ENCODE peak calls at places on chromosomes 6 and 20, in four cellular contexts. Z, A, F and E are unnamed samples.

GRCh38 chr6:16669227-16669626 is 92.0 kb downstream of the ATXN1 start:
- DNase-seq in Z (peak), A (no peak), F (no peak), E (no peak)

GRCh38 chr6:79374308-79374707 is 139.8 kb upstream of the HMGN3 start:
- DNase-seq in Z (no peak), A (no peak), F (no peak), E (no peak)

GRCh38 chr6:44679906-44680698 is 292.6 kb downstream of the CDC5L start:
- DNase-seq in Z (no peak), A (no peak), F (no peak), E (no peak)

GRCh38 chr20:38658879-38659612 is 57.4 kb downstream of the ARHGAP40 start:
- DNase-seq in Z (peak), A (no peak), F (peak), E (peak)

GRCh38 chr20:15236812-15237211 is 899.4 kb upstream of the FLRT3 start:
- DNase-seq in Z (peak), A (no peak), F (peak), E (peak)

GRCh38 chr6:27839303-27840081 is 72.7 kb downstream of the OR2B2 start:
- DNase-seq in Z (peak), A (no peak), F (no peak), E (no peak)

GRCh38 chr6:42403415-42403814 is 48.3 kb downstream of the TRERF1 start:
- DNase-seq in Z (no peak), A (no peak), F (no peak), E (no peak)

GRCh38 chr6:38131527-38131965 is 312.0 kb downstream of the ZFAND3 start:
- DNase-seq in Z (no peak), A (peak), F (no peak), E (no peak)

GRCh38 chr6:141848029-141848890 is 284.5 kb upstream of the GJE1 start:
- DNase-seq in Z (peak), A (no peak), F (no peak), E (no peak)

GRCh38 chr6:121434037-121434770 is 1.2 kb upstream of the GJA1 start:
- DNase-seq in Z (no peak), A (no peak), F (no peak), E (no peak)

GRCh38 chr6:35463292-35463691 is 4.9 kb upstream of the RPL10A start:
- DNase-seq in Z (no peak), A (no peak), F (no peak), E (no peak)

GRCh38 chr20:53622247-53623114 is 28.8 kb upstream of the ZNF217 start:
- DNase-seq in Z (peak), A (no peak), F (no peak), E (no peak)

GRCh38 chr20:51801220-51801991 is 915 bp downstream of the SALL4 start:
- DNase-seq in Z (no peak), A (no peak), F (peak), E (peak)

GRCh38 chr20:6769953-6770831 is 2.7 kb downstream of the BMP2 start:
- DNase-seq in Z (no peak), A (no peak), F (no peak), E (peak)

DNA sequence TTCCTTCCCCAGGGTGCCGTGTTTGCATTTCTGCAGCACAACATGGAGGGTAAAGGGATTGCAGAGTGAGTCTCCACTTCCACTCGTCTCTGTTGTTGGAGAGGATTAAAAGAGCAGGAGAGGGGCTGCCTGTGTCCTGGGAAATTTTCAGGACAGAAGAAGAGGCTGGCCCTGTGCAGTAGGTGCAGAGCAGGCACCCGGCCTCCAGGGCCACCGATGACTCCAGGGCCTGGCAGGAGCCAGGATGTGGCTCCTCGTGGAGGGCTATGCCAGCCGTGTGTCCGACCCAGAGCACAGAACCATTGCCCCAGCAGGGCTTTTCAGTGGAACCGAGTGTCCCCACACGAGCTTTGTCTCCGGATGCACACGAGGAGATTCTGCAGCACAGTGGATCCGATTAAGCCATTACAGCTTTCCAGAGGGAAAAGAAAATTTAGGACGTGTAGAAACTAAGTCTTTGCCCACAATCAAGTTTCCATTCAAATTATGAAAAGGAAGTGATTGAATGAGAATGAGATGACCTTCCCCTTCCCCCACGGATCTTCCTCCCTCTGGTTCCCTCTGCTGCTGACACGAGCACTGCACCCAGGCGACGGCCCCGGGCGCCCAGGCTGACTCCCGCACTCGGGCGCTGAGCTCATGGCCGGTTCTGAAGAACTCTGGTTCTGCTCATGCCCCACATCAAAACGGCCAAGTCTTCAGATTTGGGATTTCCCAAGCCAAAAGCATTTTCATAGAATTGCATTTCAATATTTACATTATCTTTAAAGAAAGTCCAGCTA is 43.1 kb upstream of the UNC93A start:
- DNase-seq in Z (no peak), A (no peak), F (no peak), E (no peak)
- TF ChIP-seq CTCF in Z (no peak), A (no peak), F (peak), E (no peak)

GRCh38 chr20:13486694-13487093 is 152.0 kb downstream of the TASP1 start:
- DNase-seq in Z (no peak), A (no peak), F (no peak), E (no peak)

GRCh38 chr20:13487202-13487601 is 151.5 kb downstream of the TASP1 start:
- DNase-seq in Z (no peak), A (no peak), F (no peak), E (no peak)

DNA sequence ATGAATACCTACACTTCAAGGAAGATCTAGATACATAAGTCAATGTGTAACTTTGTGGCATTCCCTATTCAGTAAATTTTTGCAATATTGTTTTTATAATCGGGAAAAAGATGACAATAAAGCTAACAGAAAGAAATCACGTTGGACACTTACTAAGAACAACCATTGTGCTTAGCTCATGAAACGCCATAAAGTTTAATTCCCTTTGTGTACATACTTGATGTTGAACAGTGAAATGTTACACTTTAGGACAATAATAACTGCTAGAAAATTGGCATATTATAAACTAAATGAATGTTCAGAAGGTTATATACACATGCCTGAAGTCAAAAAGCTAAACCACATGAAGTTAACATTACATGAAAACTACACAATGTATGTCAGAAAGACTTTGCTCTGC is 153.2 kb downstream of the TASP1 start:
- DNase-seq in Z (no peak), A (no peak), F (no peak), E (no peak)
- TF ChIP-seq CTCF in Z (no peak), A (no peak), F (no peak), E (no peak)

GRCh38 chr20:3632311-3633004 is 30.7 kb downstream of the GFRA4 start:
- DNase-seq in Z (no peak), A (no peak), F (no peak), E (no peak)
- TF ChIP-seq CTCF in Z (no peak), A (no peak), F (no peak), E (no peak)

DNA sequence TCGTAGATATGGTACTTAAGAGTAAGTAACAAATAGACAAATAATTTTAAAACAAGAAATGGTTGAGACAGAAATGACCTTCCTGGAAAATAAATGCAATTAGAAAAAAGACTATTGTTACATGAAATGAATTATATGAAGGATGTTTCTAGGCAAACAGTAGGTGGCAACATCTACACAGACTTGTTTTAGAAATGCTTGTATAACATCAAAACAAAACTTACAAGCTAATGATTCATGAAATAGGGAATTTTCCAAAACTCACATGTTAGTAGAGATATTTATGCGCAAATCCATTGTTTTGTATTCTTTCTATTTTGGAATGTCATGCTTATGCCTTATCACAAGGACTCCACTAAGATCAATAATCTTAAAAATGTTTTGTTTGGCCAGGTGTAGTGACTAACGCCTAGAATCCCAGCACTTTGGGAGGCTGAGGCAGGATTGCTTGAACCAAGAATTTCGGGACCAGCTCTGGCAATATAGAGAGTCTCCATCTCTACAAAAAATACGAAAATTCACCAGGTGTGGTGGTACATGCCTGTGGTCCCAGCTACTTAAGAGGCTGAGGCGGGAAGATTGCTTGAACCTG is 32.3 kb upstream of the LGSN start:
- DNase-seq in Z (peak), A (peak), F (no peak), E (no peak)
- TF ChIP-seq CTCF in Z (peak), A (peak), F (peak), E (no peak)

DNA sequence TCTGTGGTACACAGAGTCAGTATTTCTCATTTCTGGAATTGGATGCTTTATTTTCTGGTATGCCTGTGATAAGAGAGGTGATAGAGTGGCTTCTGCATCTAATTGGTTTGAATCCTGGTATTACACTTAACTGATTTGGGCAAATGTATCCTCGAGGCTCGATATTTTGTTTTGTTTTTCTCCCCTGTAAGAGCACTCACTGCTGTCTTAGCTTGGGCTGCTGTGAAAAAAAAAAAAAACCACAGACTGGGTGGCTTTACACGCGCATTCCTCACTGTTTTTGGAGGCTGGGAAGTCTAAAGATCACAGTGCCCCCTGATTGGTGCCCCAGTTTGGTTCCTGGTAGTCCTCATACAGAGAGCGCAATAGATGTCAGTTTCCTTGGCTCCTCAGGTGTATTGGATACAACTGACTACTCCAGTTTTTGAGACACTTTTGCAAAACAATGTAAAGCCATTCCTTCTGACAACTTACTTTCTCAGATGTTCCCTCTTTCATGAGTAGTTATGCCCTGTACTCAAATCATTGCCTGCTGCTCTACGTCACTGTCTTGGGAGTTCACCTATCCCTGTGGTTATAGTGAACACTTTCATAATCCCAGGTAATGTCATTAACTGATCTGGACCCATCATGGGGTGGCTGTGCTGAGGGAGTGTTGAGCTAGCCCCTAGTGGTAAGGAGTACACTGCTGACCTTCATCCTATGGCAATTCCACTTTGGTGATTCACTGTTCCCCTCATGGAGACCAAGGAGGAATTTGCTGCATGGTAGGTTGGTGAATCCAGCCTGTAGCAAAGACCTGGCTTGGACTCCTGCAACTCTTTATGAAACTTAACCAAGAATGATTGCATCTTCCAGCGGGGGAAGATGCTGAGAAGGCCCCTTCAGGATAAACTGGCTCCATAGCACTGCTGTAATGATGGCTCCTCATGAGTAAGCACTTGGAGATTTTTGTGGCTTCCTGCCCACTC is 3.5 kb upstream of the ACAT2 start:
- DNase-seq in Z (no peak), A (peak), F (no peak), E (no peak)
- TF ChIP-seq CTCF in Z (no peak), A (peak), F (no peak), E (no peak)

GRCh38 chr20:58822175-58822574 is 28.5 kb downstream of the GNAS-AS1 start:
- DNase-seq in Z (peak), A (no peak), F (no peak), E (no peak)
- TF ChIP-seq CTCF in Z (peak), A (no peak), F (no peak), E (no peak)

GRCh38 chr20:46590453-46590852 is 40.0 kb upstream of the OCSTAMP start:
- DNase-seq in Z (no peak), A (no peak), F (no peak), E (no peak)

GRCh38 chr20:46594725-46595124 is 44.3 kb upstream of the OCSTAMP start:
- DNase-seq in Z (no peak), A (no peak), F (no peak), E (no peak)

GRCh38 chr20:46587986-46588385 is 37.5 kb upstream of the OCSTAMP start:
- DNase-seq in Z (no peak), A (no peak), F (no peak), E (no peak)

GRCh38 chr20:46588532-46589509 is 38.4 kb upstream of the OCSTAMP start:
- DNase-seq in Z (peak), A (no peak), F (no peak), E (no peak)

DNA sequence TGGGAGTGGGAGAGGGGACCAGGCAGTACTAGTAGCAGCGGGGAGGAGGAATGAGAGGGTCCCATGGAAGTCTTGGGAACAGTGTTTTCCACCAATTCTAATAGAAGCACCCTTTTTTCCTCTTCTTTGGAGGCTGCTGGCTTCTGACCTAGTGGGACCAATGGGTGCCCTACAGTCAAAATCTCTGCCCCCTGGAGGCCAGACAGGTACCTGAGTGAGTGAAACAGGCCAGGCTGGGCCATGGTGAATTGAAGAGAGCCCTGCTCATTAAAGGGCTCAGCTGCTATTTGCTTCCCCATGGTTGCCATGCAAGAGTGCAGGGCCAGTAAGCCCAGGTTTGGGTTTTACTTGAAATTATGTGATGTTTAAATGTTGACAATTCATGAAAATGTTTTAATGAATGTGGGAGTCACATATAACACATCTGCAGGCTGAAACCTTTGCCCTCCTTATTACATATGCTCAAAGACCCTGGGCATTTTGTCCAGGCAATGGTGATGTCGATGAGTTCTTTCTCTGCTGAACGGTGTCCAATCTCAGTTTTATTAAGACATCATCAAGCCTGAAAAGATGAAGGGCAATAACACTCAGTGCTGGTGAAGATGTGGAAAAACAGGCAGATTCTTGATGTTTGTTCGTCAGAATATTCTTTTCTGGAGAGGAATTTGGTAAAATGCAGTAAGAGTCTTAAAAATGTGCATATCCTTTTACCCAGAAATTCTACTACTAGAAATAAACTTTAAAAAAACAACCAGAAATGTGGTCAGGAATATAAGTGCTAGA is 42.3 kb upstream of the OCSTAMP start:
- DNase-seq in Z (no peak), A (no peak), F (no peak), E (no peak)
- TF ChIP-seq CTCF in Z (peak), A (no peak), F (no peak), E (no peak)

DNA sequence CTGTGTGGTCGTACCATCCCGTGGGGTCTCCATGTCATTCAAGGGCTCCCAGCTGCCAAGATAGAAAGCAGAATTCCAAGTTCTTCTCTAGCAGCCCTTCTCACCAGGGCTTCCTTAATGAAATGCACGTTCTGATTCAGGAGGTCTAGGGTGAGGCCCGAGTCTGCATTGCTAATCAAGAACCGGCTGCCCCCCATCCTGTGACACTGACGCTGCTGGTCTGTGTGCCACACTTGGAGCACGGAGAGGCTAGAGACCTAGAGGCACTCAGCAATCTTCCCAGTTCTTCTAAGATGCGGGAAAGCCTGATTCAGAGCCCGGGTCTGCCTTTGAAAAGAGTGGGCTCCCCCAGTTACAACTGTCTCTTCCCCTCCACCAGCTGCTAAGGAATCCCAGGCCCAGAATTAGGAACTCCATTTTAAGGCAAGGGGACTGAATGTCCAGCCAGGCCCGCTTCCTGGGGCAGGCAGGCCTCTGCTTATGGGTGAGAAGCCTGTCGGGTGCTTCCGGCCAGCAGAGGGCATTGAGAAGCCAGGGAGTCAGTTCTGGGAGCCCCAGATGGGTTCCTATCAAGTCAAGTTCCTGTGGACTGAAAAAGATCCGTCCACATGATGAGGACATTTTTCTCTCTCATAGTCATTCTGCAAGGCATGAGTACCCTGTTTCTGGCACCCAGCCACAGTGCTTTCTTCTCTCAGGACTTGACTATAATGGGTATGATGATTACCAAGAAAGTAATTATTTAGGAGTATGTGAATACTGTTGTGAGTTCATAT is 69.8 kb upstream of the RIN2 start:
- DNase-seq in Z (peak), A (peak), F (peak), E (peak)
- TF ChIP-seq CTCF in Z (peak), A (peak), F (peak), E (peak)

DNA sequence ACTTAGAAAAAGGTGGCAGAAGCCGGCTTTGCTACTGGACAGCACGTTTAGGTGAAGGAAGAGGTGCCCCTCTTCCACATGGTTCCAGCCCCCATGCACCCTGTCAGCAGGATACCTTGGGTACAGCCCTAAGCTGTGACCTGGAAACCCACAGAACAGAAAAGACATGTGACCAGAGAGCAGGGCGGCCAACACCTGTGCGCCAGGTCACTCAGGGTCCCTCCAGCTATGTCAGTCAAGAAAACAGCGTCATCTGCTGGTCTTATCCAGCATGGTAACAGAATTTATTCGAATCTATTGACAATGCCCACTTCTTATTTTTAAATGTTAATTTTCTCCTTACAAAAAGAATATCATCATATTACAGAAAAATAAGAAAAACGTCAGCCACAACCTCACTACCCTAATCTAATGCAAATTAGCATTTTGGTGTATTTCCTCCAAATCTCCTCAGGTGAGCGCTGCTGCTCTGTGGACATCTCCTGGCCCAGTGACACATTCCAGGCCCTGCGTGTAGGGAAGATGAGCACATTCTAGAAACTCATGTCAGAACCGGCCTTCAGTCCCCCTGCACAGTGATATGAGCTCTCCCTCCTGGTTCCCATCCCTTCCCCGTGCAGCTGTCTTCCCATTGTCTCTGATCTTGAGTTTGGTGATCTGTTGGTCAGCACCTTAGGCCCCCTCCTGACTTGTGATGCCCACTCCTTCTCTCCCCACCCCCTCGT is 37.2 kb downstream of the GTF2H5 start:
- DNase-seq in Z (peak), A (no peak), F (no peak), E (no peak)
- TF ChIP-seq CTCF in Z (peak), A (peak), F (peak), E (peak)